ENCODE peak calls at places on chromosomes 3 and 15, in seven cellular contexts. V is Karpas-422, F is colonic mucosa, W is heart left ventricle, X is astrocyte of the spinal cord, I is GM23248, S is NB4. C is an unnamed sample.

GRCh38 chr15:66066005-66066404 is 187.5 kb downstream of the MEGF11 start:
- DNase-seq in V (no peak), F (no peak), S (no peak), I (no peak), W (no peak), X (no peak), C (no peak)

GRCh38 chr15:68503791-68504720 is 72.1 kb upstream of the ITGA11 start:
- DNase-seq in W (no peak), S (no peak), X (peak), V (no peak), I (no peak), F (peak), C (peak)

GRCh38 chr3:13415236-13416001 is 4.7 kb downstream of the NUP210 start:
- DNase-seq in S (peak), W (no peak), I (no peak), V (no peak), X (no peak), F (no peak), C (no peak)

GRCh38 chr3:184540777-184541681 is 20.6 kb upstream of the EPHB3 start:
- DNase-seq in W (peak), F (peak), V (peak), X (peak), S (peak), I (peak), C (peak)

GRCh38 chr15:63003836-63004610 is 38.5 kb upstream of the TPM1 start:
- DNase-seq in I (peak), X (no peak), F (no peak), S (no peak), W (no peak), V (no peak), C (peak)

GRCh38 chr15:60842694-60843093 is 363.8 kb upstream of the ICE2 start:
- DNase-seq in W (no peak), F (no peak), I (no peak), V (no peak), S (no peak), X (no peak), C (no peak)

GRCh38 chr3:119636194-119636593 is 24.2 kb downstream of the POPDC2 start:
- DNase-seq in S (no peak), F (no peak), V (no peak), X (peak), W (no peak), I (peak), C (no peak)

GRCh38 chr3:46878796-46879436 is 1.4 kb downstream of the PTH1R start:
- DNase-seq in X (no peak), V (no peak), S (no peak), I (peak), W (no peak), F (no peak), C (no peak)

GRCh38 chr3:187889601-187890404 is 144.5 kb upstream of the BCL6 start:
- DNase-seq in S (peak), X (no peak), I (peak), F (no peak), V (no peak), W (no peak), C (no peak)

GRCh38 chr3:126023390-126023789 is 54.4 kb downstream of the ROPN1B start:
- DNase-seq in V (no peak), W (no peak), I (no peak), F (no peak), S (no peak), X (no peak), C (no peak)

GRCh38 chr15:31264534-31265089 is 62.0 kb upstream of the KLF13 start:
- DNase-seq in S (no peak), I (no peak), F (peak), W (no peak), V (peak), X (no peak), C (no peak)
- H3K4me3 ChIP-seq in S (no peak), I (no peak), F (no peak), W (no peak), V (peak), X (no peak), C (no peak)

GRCh38 chr15:44715797-44716334 is 4.5 kb downstream of the B2M start:
- DNase-seq in I (no peak), S (no peak), F (no peak), X (no peak), V (peak), W (no peak), C (no peak)
- H3K4me3 ChIP-seq in I (no peak), S (peak), F (peak), X (no peak), V (no peak), W (peak), C (no peak)

GRCh38 chr3:2099028-2099671 is 484 bp downstream of the CNTN4 start:
- DNase-seq in F (peak), I (peak), V (no peak), W (no peak), X (no peak), S (no peak), C (peak)
- H3K4me3 ChIP-seq in F (peak), I (no peak), V (no peak), W (peak), X (no peak), S (no peak), C (peak)

GRCh38 chr15:41970456-41970855 is 1.9 kb downstream of the EHD4 start:
- DNase-seq in S (no peak), V (no peak), F (no peak), X (no peak), W (no peak), I (no peak), C (no peak)
- H3K4me3 ChIP-seq in S (no peak), V (peak), F (peak), X (no peak), W (peak), I (peak), C (peak)

GRCh38 chr3:173399001-173399400 is 1.5 kb downstream of the NLGN1 start:
- DNase-seq in V (no peak), I (peak), X (peak), S (no peak), F (no peak), W (no peak), C (no peak)

GRCh38 chr3:173402656-173403055 is 5.1 kb downstream of the NLGN1 start:
- DNase-seq in W (no peak), X (no peak), I (no peak), F (no peak), V (no peak), S (no peak), C (no peak)

GRCh38 chr3:173404156-173404555 is 6.6 kb downstream of the NLGN1 start:
- DNase-seq in X (no peak), S (no peak), V (no peak), F (no peak), W (no peak), I (no peak), C (no peak)

GRCh38 chr3:173401369-173401768 is 3.8 kb downstream of the NLGN1 start:
- DNase-seq in V (no peak), S (no peak), X (no peak), F (no peak), I (no peak), W (no peak), C (no peak)

DNA sequence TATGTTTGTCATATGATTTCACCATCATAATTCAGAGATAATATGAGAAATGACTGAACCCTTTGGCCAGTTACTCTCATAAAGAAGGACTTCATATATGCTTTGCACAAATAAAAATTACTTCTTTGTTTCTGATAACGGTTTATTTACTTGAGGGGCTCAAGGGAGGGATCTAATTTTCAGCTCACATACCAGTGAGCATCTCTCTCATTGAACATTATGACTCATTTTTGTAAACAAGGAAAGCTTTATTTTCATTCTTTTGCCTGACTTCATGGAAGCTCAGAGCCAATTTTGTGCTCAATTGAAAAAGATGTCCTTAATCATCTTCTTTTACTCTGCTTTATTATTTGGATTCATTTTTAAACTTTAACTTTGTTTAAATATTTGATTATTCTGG is 5.8 kb downstream of the NLGN1 start:
- DNase-seq in S (no peak), I (peak), X (no peak), W (no peak), V (no peak), F (no peak), C (no peak)
- H3K4me3 ChIP-seq in S (no peak), I (no peak), X (no peak), W (no peak), V (no peak), F (no peak), C (no peak)

GRCh38 chr3:107216711-107217110 is 160.5 kb upstream of the CCDC54 start:
- DNase-seq in V (no peak), I (peak), X (peak), S (no peak), F (no peak), W (no peak), C (peak)
- H3K4me3 ChIP-seq in V (no peak), I (peak), X (no peak), S (no peak), F (no peak), W (no peak), C (no peak)

GRCh38 chr3:29441020-29441324 is 160.1 kb downstream of the RBMS3 start:
- DNase-seq in F (no peak), V (no peak), I (no peak), X (no peak), S (no peak), W (no peak), C (peak)
- H3K4me3 ChIP-seq in F (no peak), V (no peak), I (no peak), X (no peak), S (no peak), W (no peak), C (peak)